ENCODE peak calls at places on chromosomes 2 and 18, in four cellular contexts. R is hepatocyte, F is MM.1S, J is BE2C. K is an unnamed sample.
A peak's percentile ranks its signal among the peaks of the same experiment; 100 is the strongest.

GRCh38 chr18:79367989-79368388 is 27.7 kb upstream of the NFATC1 start:
- DNase-seq in F (no peak), J (peak; percentile 29), R (no peak), K (no peak)

GRCh38 chr2:191401287-191401686 is 156.1 kb downstream of the MYO1B start:
- DNase-seq in R (no peak), F (no peak), J (no peak), K (no peak)

GRCh38 chr2:98387478-98387877 is 41.2 kb downstream of the CNGA3 start:
- DNase-seq in J (no peak), R (no peak), F (no peak), K (no peak)

GRCh38 chr18:22860807-22861206 is 72.3 kb upstream of the RBBP8 start:
- DNase-seq in R (no peak), J (no peak), F (no peak), K (no peak)

GRCh38 chr2:226792155-226792871 is 7.3 kb downstream of the IRS1 start:
- DNase-seq in J (no peak), F (peak; percentile 51), R (peak; percentile 19), K (no peak)

GRCh38 chr2:177598321-177598922 is 205.8 kb downstream of the AGPS start:
- DNase-seq in F (no peak), J (no peak), R (peak; percentile 52), K (no peak)

GRCh38 chr18:65897292-65897691 is 146.5 kb downstream of the CDH7 start:
- DNase-seq in J (no peak), R (no peak), F (no peak), K (no peak)

GRCh38 chr2:241009191-241009590 is 10.8 kb downstream of the SNED1 start:
- DNase-seq in F (no peak), R (peak; percentile 2), J (no peak), K (no peak)

GRCh38 chr18:59249186-59249774 is 24.0 kb downstream of the RAX start:
- DNase-seq in J (peak; percentile 42), R (peak; percentile 81), F (peak; percentile 70), K (no peak)

GRCh38 chr2:240437861-240438809 is 2.7 kb downstream of the GPC1 start:
- DNase-seq in R (peak; percentile 84), J (peak; percentile 78), F (peak; percentile 27), K (peak; percentile 56)

GRCh38 chr2:220682616-220683015 is 889.5 kb downstream of the EPHA4 start:
- DNase-seq in F (no peak), R (no peak), J (no peak), K (no peak)

GRCh38 chr2:10166489-10167295 is 44.2 kb downstream of the RRM2 start:
- DNase-seq in R (no peak), F (no peak), J (no peak), K (no peak)

GRCh38 chr2:231680284-231680991 is 27.9 kb upstream of the PTMA start:
- DNase-seq in F (no peak), J (no peak), R (peak; percentile 80), K (no peak)

GRCh38 chr18:10892801-10893595 is 256.4 kb downstream of the PIEZO2 start:
- DNase-seq in F (no peak), J (no peak), R (no peak), K (no peak)

GRCh38 chr2:237449193-237449797 is 35.3 kb upstream of the COL6A3 start:
- DNase-seq in R (no peak), J (no peak), F (no peak), K (no peak)

GRCh38 chr2:143903172-143903856 is 616.6 kb downstream of the ZEB2 start:
- DNase-seq in F (no peak), R (no peak), J (no peak), K (no peak)

GRCh38 chr2:221085376-221085900 is 486.7 kb downstream of the EPHA4 start:
- DNase-seq in F (no peak), R (no peak), J (no peak), K (no peak)

GRCh38 chr2:135821190-135821589 is 15.8 kb downstream of the LCT start:
- DNase-seq in F (no peak), J (no peak), R (no peak), K (no peak)

GRCh38 chr18:79507076-79507545 is 111.4 kb downstream of the NFATC1 start:
- DNase-seq in F (no peak), J (peak; percentile 32), R (no peak), K (no peak)

GRCh38 chr2:122205637-122206036 is 450.2 kb downstream of the TSN start:
- DNase-seq in R (no peak), F (no peak), J (no peak), K (no peak)

GRCh38 chr2:60505240-60505639 is 48.2 kb downstream of the BCL11A start:
- DNase-seq in J (no peak), R (no peak), F (no peak), K (no peak)

GRCh38 chr2:215522237-215522636 is 86.4 kb upstream of the FN1 start:
- DNase-seq in J (no peak), R (no peak), F (no peak), K (no peak)

GRCh38 chr2:71696381-71696780 is 243.0 kb downstream of the DYSF start:
- DNase-seq in F (no peak), J (no peak), R (no peak), K (no peak)

GRCh38 chr18:6859676-6860422 is 130.3 kb downstream of the ARHGAP28 start:
- DNase-seq in J (no peak), R (no peak), F (no peak), K (no peak)

GRCh38 chr2:128409326-128410034 is 90.8 kb upstream of the HS6ST1 start:
- DNase-seq in F (no peak), R (no peak), J (no peak), K (no peak)

GRCh38 chr2:124136110-124136509 is 111.0 kb downstream of the CNTNAP5 start:
- DNase-seq in J (no peak), R (no peak), F (no peak), K (no peak)

GRCh38 chr2:239936838-239937581 is 88.1 kb downstream of the NDUFA10 start:
- DNase-seq in F (no peak), R (no peak), J (no peak), K (no peak)

GRCh38 chr2:195683174-195683573 is 26.1 kb downstream of the SLC39A10 start:
- DNase-seq in J (no peak), F (no peak), R (no peak), K (no peak)

GRCh38 chr2:64794426-64794995 is 140.8 kb upstream of the SERTAD2 start:
- DNase-seq in F (no peak), R (no peak), J (no peak), K (no peak)

GRCh38 chr18:11839556-11839955 is 11.7 kb upstream of the CHMP1B start:
- DNase-seq in R (no peak), J (no peak), F (no peak), K (no peak)

GRCh38 chr2:187890690-187891089 is 336.5 kb upstream of the TFPI start:
- DNase-seq in F (no peak), J (no peak), R (no peak), K (no peak)

GRCh38 chr18:31101148-31102019 is 837 bp downstream of the DSC2 start:
- DNase-seq in R (peak; percentile 82), J (no peak), F (no peak), K (peak; percentile 31)

GRCh38 chr2:167826906-167827305 is 420.5 kb downstream of the STK39 start:
- DNase-seq in J (no peak), F (no peak), R (no peak), K (no peak)

DNA sequence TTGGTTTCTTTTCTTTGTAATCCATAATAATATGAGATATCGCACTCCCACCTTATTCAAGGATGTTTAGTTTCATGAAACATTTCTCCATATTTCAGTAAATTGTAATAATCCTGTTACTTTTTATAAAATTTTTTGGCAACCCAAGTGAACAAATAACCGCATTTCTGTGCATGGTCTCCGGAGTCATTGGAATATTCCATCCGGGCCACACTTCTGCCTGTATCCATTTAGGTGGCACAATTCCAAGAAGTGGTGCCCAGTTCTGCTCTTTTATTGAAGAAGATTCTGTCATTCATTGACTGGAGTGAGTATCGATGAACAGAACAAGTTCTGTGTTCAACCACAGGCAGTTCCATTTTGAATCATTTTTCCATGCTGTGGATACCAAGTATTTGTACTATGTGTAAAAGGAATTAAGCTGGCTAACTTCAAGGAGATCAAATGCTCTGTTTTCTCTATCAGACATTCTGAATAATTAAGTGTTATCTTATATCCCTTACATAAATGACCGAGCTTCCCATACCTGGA is 26.6 kb upstream of the ICOS start:
- DNase-seq in R (no peak), J (no peak), F (no peak), K (no peak)
- TF ChIP-seq CTCF in R (no peak), J (no peak), F (no peak), K (no peak)

GRCh38 chr2:40282428-40282827 is 169.5 kb downstream of the SLC8A1 start:
- DNase-seq in J (no peak), R (no peak), F (no peak), K (peak; percentile 32)
- H3K4me3 ChIP-seq in J (no peak overlapping the region), R (no peak overlapping the region), F (peak overlapping the region; percentile 39), K (peak overlapping the region; percentile 13)

GRCh38 chr2:159617080-159617479 is 732 bp upstream of the BAZ2B start:
- DNase-seq in R (no peak), J (no peak), F (no peak), K (no peak)

GRCh38 chr2:159615936-159616733 is at the start of gene BAZ2B:
- DNase-seq in F (peak; percentile 65), J (peak; percentile 33), R (peak; percentile 77), K (no peak)

GRCh38 chr2:159614534-159615186 is 1.7 kb downstream of the BAZ2B start:
- DNase-seq in J (no peak), F (no peak), R (no peak), K (no peak)

GRCh38 chr2:159613515-159614336 is 2.6 kb downstream of the BAZ2B start:
- DNase-seq in R (peak; percentile 26), F (peak; percentile 35), J (no peak), K (peak; percentile 13)

GRCh38 chr2:159615187-159615935 is 987 bp downstream of the BAZ2B start:
- DNase-seq in F (peak; percentile 79), J (peak; percentile 85), R (peak; percentile 96), K (peak; percentile 80)
- TF ChIP-seq CTCF in F (no peak), J (no peak), R (peak; percentile 1), K (no peak)

GRCh38 chr2:66427219-66427768 is 7.6 kb upstream of the MEIS1 start:
- DNase-seq in F (no peak), R (peak; percentile 44), J (no peak), K (no peak)
- H3K4me3 ChIP-seq in F (no peak overlapping the region), R (no peak overlapping the region), J (no peak overlapping the region), K (no peak overlapping the region)

DNA sequence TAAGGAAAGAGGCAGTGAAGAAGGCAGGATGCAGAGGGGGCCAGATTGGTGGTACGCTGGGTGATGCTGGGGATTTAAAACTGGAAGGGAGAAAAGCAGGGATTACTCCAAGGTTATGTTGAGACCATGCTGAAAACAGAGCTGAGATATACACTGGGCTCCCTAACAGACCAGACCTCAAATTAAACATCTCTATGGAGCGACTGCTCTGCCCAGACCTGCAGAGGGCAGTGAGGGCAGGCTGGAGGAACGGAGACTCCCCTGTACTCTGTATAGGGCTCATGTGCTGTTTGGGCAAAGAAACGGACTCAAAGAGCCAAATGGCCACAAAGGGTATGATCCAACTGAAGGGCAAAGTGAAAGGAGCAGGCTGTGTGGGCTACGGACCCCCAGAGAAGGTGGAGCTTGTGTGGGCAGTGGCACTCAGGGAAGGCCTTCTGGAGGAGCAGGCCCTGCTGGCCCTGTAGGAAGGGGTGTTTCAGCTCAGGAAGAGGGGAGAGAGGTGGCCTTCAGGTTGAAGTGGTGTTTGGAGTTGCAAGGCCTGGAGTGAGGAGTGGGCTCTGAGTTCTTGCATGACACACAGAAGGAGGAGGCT is 4.8 kb upstream of the CELF4 start:
- DNase-seq in F (no peak), R (no peak), J (no peak), K (no peak)
- TF ChIP-seq CTCF in F (no peak), R (no peak), J (peak; percentile 31), K (no peak)

K was measured in GM06990.